ENCODE peak calls at places on chromosomes 11 and 22, in four cellular contexts. One of them, this sample, is unnamed.

GRCh38 chr11:45185228-45185729 is 38.8 kb downstream of the PRDM11 start:
- DNase-seq in neural progenitor cell: no peak
- DNase-seq in K562: peak; percentile 83
- DNase-seq in CD8-positive, alpha-beta T cell: no peak
- DNase-seq in this sample: no peak

GRCh38 chr11:82722236-82722635 is 11.4 kb downstream of the FAM181B start:
- DNase-seq in neural progenitor cell: no peak
- DNase-seq in K562: no peak
- DNase-seq in CD8-positive, alpha-beta T cell: no peak
- DNase-seq in this sample: no peak

GRCh38 chr11:76791861-76792260 is 8.7 kb downstream of the TSKU start:
- DNase-seq in neural progenitor cell: no peak
- DNase-seq in K562: no peak
- DNase-seq in CD8-positive, alpha-beta T cell: no peak
- DNase-seq in this sample: no peak

GRCh38 chr11:2768471-2769408 is 68.9 kb upstream of the KCNQ1OT1 start:
- DNase-seq in neural progenitor cell: no peak
- DNase-seq in K562: peak; percentile 63
- DNase-seq in CD8-positive, alpha-beta T cell: peak; percentile 8
- DNase-seq in this sample: no peak

GRCh38 chr11:108923413-108923812 is 258.5 kb downstream of the DDX10 start:
- DNase-seq in neural progenitor cell: no peak
- DNase-seq in K562: no peak
- DNase-seq in CD8-positive, alpha-beta T cell: no peak
- DNase-seq in this sample: no peak

GRCh38 chr22:45842141-45842831 is 134.7 kb downstream of the WNT7B start:
- DNase-seq in neural progenitor cell: no peak
- DNase-seq in K562: no peak
- DNase-seq in CD8-positive, alpha-beta T cell: no peak
- DNase-seq in this sample: no peak

GRCh38 chr11:80197155-80197554 is 756.3 kb upstream of the TENM4 start:
- DNase-seq in neural progenitor cell: no peak
- DNase-seq in K562: no peak
- DNase-seq in CD8-positive, alpha-beta T cell: no peak
- DNase-seq in this sample: no peak

GRCh38 chr11:63510360-63511130 is 4.7 kb downstream of the LGALS12 start:
- DNase-seq in neural progenitor cell: peak; percentile 11
- DNase-seq in K562: no peak
- DNase-seq in CD8-positive, alpha-beta T cell: no peak
- DNase-seq in this sample: no peak

GRCh38 chr11:17579451-17579850 is 32.4 kb downstream of the OTOG start:
- DNase-seq in neural progenitor cell: no peak
- DNase-seq in K562: no peak
- DNase-seq in CD8-positive, alpha-beta T cell: no peak
- DNase-seq in this sample: no peak

GRCh38 chr11:8870461-8871282 is 40.3 kb upstream of the AKIP1 start:
- DNase-seq in neural progenitor cell: peak; percentile 85
- DNase-seq in K562: peak; percentile 9
- DNase-seq in CD8-positive, alpha-beta T cell: no peak
- DNase-seq in this sample: peak; percentile 68

GRCh38 chr11:92875473-92875872 is 94.0 kb upstream of the MTNR1B start:
- DNase-seq in neural progenitor cell: no peak
- DNase-seq in K562: no peak
- DNase-seq in CD8-positive, alpha-beta T cell: no peak
- DNase-seq in this sample: no peak

GRCh38 chr11:69449320-69450063 is 32.0 kb upstream of the LINC01488 start:
- DNase-seq in neural progenitor cell: no peak
- DNase-seq in K562: peak; percentile 93
- DNase-seq in CD8-positive, alpha-beta T cell: no peak
- DNase-seq in this sample: no peak

GRCh38 chr11:45374632-45375031 is 88.5 kb upstream of the SYT13 start:
- DNase-seq in neural progenitor cell: no peak
- DNase-seq in K562: no peak
- DNase-seq in CD8-positive, alpha-beta T cell: no peak
- DNase-seq in this sample: no peak

GRCh38 chr22:22452211-22452610 is 56.3 kb downstream of the ZNF280B start:
- DNase-seq in neural progenitor cell: no peak
- DNase-seq in K562: no peak
- DNase-seq in CD8-positive, alpha-beta T cell: no peak
- DNase-seq in this sample: no peak

GRCh38 chr22:25987948-25988347 is 181.3 kb upstream of the SEZ6L start:
- DNase-seq in neural progenitor cell: no peak
- DNase-seq in K562: no peak
- DNase-seq in CD8-positive, alpha-beta T cell: no peak
- DNase-seq in this sample: no peak

GRCh38 chr11:117127164-117127563 is 16.9 kb upstream of the PAFAH1B2 start:
- DNase-seq in neural progenitor cell: no peak
- DNase-seq in K562: no peak
- DNase-seq in CD8-positive, alpha-beta T cell: no peak
- DNase-seq in this sample: no peak

GRCh38 chr11:15965562-15966250 is 390.6 kb downstream of the SOX6 start:
- DNase-seq in neural progenitor cell: no peak
- DNase-seq in K562: no peak
- DNase-seq in CD8-positive, alpha-beta T cell: no peak
- DNase-seq in this sample: no peak

GRCh38 chr22:18023509-18024275 is 669 bp downstream of the MICAL3 start:
- DNase-seq in neural progenitor cell: peak; percentile 64
- DNase-seq in K562: peak; percentile 46
- DNase-seq in CD8-positive, alpha-beta T cell: no peak
- DNase-seq in this sample: peak; percentile 86

GRCh38 chr11:128628686-128629085 is 41.3 kb upstream of the ETS1 start:
- DNase-seq in neural progenitor cell: no peak
- DNase-seq in K562: no peak
- DNase-seq in CD8-positive, alpha-beta T cell: no peak
- DNase-seq in this sample: peak; percentile 28

GRCh38 chr22:27110985-27111451 is 453.6 kb downstream of the MIAT start:
- DNase-seq in neural progenitor cell: peak; percentile 36
- DNase-seq in K562: no peak
- DNase-seq in CD8-positive, alpha-beta T cell: no peak
- DNase-seq in this sample: no peak

GRCh38 chr11:120354068-120354467 is 17.9 kb downstream of the ARHGEF12 start:
- DNase-seq in neural progenitor cell: no peak
- DNase-seq in K562: no peak
- DNase-seq in CD8-positive, alpha-beta T cell: no peak
- DNase-seq in this sample: no peak
- H3K4me3 ChIP-seq in neural progenitor cell: no peak overlapping the region
- H3K4me3 ChIP-seq in K562: no peak overlapping the region
- H3K4me3 ChIP-seq in CD8-positive, alpha-beta T cell: no peak overlapping the region
- H3K4me3 ChIP-seq in this sample: no peak overlapping the region

GRCh38 chr11:122852071-122852831 is 14.0 kb downstream of the CRTAM start:
- DNase-seq in neural progenitor cell: no peak
- DNase-seq in K562: no peak
- DNase-seq in CD8-positive, alpha-beta T cell: peak; percentile 48
- DNase-seq in this sample: peak; percentile 13
- H3K27ac ChIP-seq in neural progenitor cell: no peak overlapping the region
- H3K27ac ChIP-seq in K562: no peak overlapping the region
- H3K27ac ChIP-seq in CD8-positive, alpha-beta T cell: peak overlapping the region; percentile 46
- H3K27ac ChIP-seq in this sample: no peak overlapping the region

GRCh38 chr22:30902496-30903357 is 65.8 kb downstream of the MORC2 start:
- DNase-seq in neural progenitor cell: no peak
- DNase-seq in K562: no peak
- DNase-seq in CD8-positive, alpha-beta T cell: no peak
- DNase-seq in this sample: no peak
- H3K27me3 ChIP-seq in neural progenitor cell: no peaks in the 10 kb centered on the region
- H3K27me3 ChIP-seq in K562: no peaks in the 10 kb centered on the region
- H3K27me3 ChIP-seq in CD8-positive, alpha-beta T cell: no peaks in the 10 kb centered on the region
- H3K27me3 ChIP-seq in this sample: no peaks in the 10 kb centered on the region

DNA sequence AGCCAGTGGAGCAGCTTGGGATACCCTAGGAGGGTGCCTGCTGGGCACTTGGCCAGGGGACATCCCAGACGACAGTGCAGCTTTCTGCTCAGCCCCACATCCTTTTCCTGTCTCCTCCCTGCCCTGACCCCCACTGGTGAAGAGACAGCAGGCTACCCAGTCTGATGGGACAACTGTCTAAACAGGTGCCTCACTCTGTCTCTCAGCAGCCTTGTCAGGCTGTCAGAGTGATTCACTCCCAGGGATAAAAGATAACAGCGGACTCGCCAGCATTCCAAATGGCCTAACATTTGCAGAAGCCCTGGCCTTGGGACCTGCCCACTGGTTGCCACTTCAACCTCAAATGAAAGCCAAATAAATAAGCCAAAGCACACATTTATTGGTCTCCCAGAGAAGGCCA is 318.6 kb upstream of the PLET1 start:
- DNase-seq in neural progenitor cell: no peak
- DNase-seq in K562: no peak
- DNase-seq in CD8-positive, alpha-beta T cell: no peak
- DNase-seq in this sample: no peak
- H3K4me3 ChIP-seq in neural progenitor cell: no peak overlapping the region
- H3K4me3 ChIP-seq in K562: no peak overlapping the region
- H3K4me3 ChIP-seq in CD8-positive, alpha-beta T cell: no peak overlapping the region
- H3K4me3 ChIP-seq in this sample: no peak overlapping the region

This sample was measured in small intestine.